ENCODE peak calls at places on chromosomes 11 and 22, in eight cellular contexts. S is A549; N is heart left ventricle; H is BE2C; Z is OCI-LY7; W is MV-4-11; F is effector memory CD4-positive, alpha-beta T cell; X is heart right ventricle. I is an unnamed sample.

GRCh38 chr11:77113382-77114088 is 10.9 kb downstream of the OMP start:
- DNase-seq in S (peak), N (no peak), H (peak), Z (peak), W (no peak), F (no peak), X (no peak), I (peak)

GRCh38 chr11:18027475-18027874 is 14.6 kb upstream of the SERGEF start:
- DNase-seq in S (no peak), N (no peak), H (no peak), Z (no peak), W (no peak), F (no peak), X (no peak), I (no peak)

GRCh38 chr22:23608583-23608982 is 23.5 kb downstream of the DRICH1 start:
- DNase-seq in S (no peak), N (no peak), H (no peak), Z (no peak), W (no peak), F (no peak), X (no peak), I (no peak)

GRCh38 chr11:17887779-17888178 is 125.1 kb downstream of the SERGEF start:
- DNase-seq in S (no peak), N (no peak), H (no peak), Z (no peak), W (no peak), F (no peak), X (no peak), I (no peak)

GRCh38 chr22:31085493-31085824 is 4.3 kb downstream of the SMTN start:
- DNase-seq in S (no peak), N (peak), H (no peak), Z (no peak), W (peak), F (no peak), X (peak), I (no peak)

GRCh38 chr11:77457340-77457739 is 16.6 kb downstream of the PAK1 start:
- DNase-seq in S (no peak), N (no peak), H (no peak), Z (no peak), W (no peak), F (no peak), X (no peak), I (no peak)

GRCh38 chr11:100546714-100547113 is 140.4 kb upstream of the ARHGAP42 start:
- DNase-seq in S (no peak), N (no peak), H (no peak), Z (no peak), W (no peak), F (no peak), X (no peak), I (no peak)

GRCh38 chr11:70790671-70791300 is 392.5 kb downstream of the CTTN start:
- DNase-seq in S (no peak), N (no peak), H (no peak), Z (no peak), W (no peak), F (no peak), X (no peak), I (no peak)

GRCh38 chr11:57776101-57776511 is 14.5 kb downstream of the CTNND1 start:
- DNase-seq in S (no peak), N (peak), H (no peak), Z (no peak), W (no peak), F (no peak), X (no peak), I (no peak)

GRCh38 chr22:42768385-42769035 is 47.8 kb upstream of the A4GALT start:
- DNase-seq in S (no peak), N (no peak), H (peak), Z (no peak), W (no peak), F (no peak), X (no peak), I (no peak)